ENCODE peak calls at places on chromosome 9, in six cellular contexts. C is tibial nerve, S is lower lobe of right lung, F is aorta, Y is HepG2, M is ovary. D is an unnamed sample.

GRCh38 chr9:78370991-78371390 is 74.1 kb downstream of the PSAT1 start:
- DNase-seq in C (no peak), S (no peak), F (no peak), Y (no peak), M (no peak), D (no peak)

GRCh38 chr9:120338340-120338739 is 241.6 kb downstream of the CDK5RAP2 start:
- DNase-seq in C (no peak), S (no peak), F (no peak), Y (no peak), M (no peak), D (no peak)

GRCh38 chr9:6171667-6172066 is 43.9 kb upstream of the IL33 start:
- DNase-seq in C (no peak), S (no peak), F (no peak), Y (no peak), M (no peak), D (no peak)

GRCh38 chr9:70044450-70045307 is 1.0 kb downstream of the MAMDC2 start:
- DNase-seq in C (no peak), S (no peak), F (no peak), Y (no peak), M (peak; percentile 55), D (no peak)

GRCh38 chr9:136303066-136303824 is 649 bp downstream of the CCDC187 start:
- DNase-seq in C (no peak), S (no peak), F (no peak), Y (no peak), M (no peak), D (no peak)

GRCh38 chr9:79623799-79624721 is 52.3 kb downstream of the TLE4 start:
- DNase-seq in C (no peak), S (peak; percentile 48), F (peak; percentile 43), Y (peak; percentile 4), M (no peak), D (no peak)

GRCh38 chr9:114119242-114120191 is 20.4 kb upstream of the KIF12 start:
- DNase-seq in C (no peak), S (no peak), F (no peak), Y (peak; percentile 89), M (no peak), D (no peak)

GRCh38 chr9:37667706-37668672 is 17.2 kb downstream of the FRMPD1 start:
- DNase-seq in C (no peak), S (no peak), F (no peak), Y (peak; percentile 9), M (no peak), D (no peak)

GRCh38 chr9:87651431-87651830 is 74.5 kb upstream of the CTSL start:
- DNase-seq in C (no peak), S (no peak), F (no peak), Y (no peak), M (no peak), D (no peak)

GRCh38 chr9:120413121-120414048 is 166.6 kb downstream of the CDK5RAP2 start:
- DNase-seq in C (no peak), S (no peak), F (no peak), Y (no peak), M (no peak), D (no peak)

GRCh38 chr9:32398207-32398606 is 13.8 kb downstream of the ACO1 start:
- DNase-seq in C (no peak), S (no peak), F (no peak), Y (no peak), M (no peak), D (no peak)

GRCh38 chr9:71115448-71115975 is 5.9 kb downstream of the TRPM3 start:
- DNase-seq in C (no peak), S (no peak), F (no peak), Y (no peak), M (no peak), D (no peak)

GRCh38 chr9:88011005-88011766 is 36.9 kb upstream of the CDK20 start:
- DNase-seq in C (no peak), S (no peak), F (no peak), Y (no peak), M (no peak), D (peak; percentile 6)

DNA sequence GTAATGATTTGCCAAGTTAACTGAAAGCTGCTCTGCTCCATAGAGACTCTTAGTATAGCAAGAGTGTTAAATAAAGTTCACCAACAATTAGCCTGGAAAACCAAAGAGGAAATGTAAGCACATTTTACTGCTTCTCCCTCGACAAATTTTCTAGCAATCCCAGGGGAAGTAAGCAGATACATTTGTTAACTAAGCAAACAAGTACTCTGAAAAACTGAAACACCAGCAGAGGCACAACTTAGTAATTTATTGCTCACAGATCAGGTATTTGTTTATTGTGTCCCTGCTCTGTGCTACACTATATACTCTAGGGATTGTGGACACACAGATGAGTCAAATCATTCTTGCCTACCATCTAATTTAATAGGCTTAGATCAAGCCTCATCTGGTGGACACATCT is 162.1 kb downstream of the GLIS3 start:
- DNase-seq in C (no peak), S (no peak), F (no peak), Y (no peak), M (no peak), D (peak; percentile 78)
- H3K4me3 ChIP-seq in C (no peak overlapping the region), S (no peak overlapping the region), F (no peak overlapping the region), Y (no peak overlapping the region), M (no peak overlapping the region), D (no peak overlapping the region)

GRCh38 chr9:129487307-129487657 is 133.6 kb downstream of the C9orf50 start:
- DNase-seq in C (no peak), S (no peak), F (no peak), Y (no peak), M (no peak), D (no peak)
- H3K4me1 ChIP-seq in C (peaks cover 94% of the 10 kb centered on the region), S (peaks cover 69% of the 10 kb centered on the region), F (no peaks in the 10 kb centered on the region), Y (peaks cover 82% of the 10 kb centered on the region), M (peaks cover 34% of the 10 kb centered on the region), D (peaks cover 67% of the 10 kb centered on the region)

DNA sequence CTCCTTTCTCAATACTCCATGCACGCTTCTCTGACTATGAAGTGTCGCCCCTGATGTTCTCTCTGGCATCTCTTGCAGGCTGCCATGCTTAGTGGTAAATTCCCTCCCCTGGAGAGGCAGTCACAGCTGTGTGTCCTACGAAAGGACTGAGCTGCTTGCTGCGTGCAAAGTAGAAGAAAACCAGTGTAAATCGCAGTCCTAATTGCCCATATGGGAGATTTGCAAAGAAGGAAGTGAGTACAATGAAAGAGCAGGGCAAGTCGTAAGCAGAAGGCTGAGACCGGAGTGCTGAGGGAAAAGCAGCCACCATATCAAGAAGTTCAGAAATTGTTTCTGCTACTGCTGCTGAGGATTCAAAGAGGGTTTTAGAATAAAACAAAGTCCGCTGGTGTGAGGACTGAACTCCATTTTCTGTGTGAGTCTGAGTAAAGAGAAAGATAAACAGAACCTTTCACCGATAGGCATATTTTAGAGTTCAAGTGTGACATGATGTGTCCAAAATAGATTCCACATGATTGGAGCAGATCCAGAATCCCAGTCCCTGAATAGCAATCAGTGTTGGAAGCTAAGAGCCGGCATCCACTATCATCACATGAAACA is 507.8 kb upstream of the MPDZ start:
- DNase-seq in C (no peak), S (no peak), F (no peak), Y (no peak), M (no peak), D (no peak)
- H3K4me3 ChIP-seq in C (peak overlapping the region; percentile 23), S (peak overlapping the region; percentile 17), F (peak overlapping the region; percentile 26), Y (no peak overlapping the region), M (no peak overlapping the region), D (no peak overlapping the region)

DNA sequence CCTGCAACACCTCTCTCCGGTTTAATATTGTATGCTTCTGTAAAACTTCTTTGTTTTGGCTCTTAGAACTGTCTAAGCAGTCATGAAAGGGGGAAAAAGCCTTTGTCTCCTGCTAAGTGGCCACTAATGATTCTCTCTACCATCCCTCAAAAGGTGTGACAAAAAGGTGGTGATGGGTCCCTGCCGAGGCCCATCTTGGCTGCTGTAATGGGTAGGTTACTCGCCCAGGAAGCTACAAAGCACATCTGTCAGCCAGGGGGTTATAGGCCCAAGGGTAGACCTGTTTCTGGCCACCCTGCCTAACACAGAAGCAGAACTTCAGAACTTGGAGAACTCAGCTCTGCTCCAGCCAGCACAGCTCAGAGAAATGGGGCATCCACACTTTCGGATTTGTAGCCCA is 1.6 kb downstream of the FAM219A start:
- DNase-seq in C (no peak), S (no peak), F (no peak), Y (no peak), M (no peak), D (no peak)
- H3K4me1 ChIP-seq in C (peaks cover 58% of the 10 kb centered on the region), S (peaks cover 27% of the 10 kb centered on the region), F (no peaks in the 10 kb centered on the region), Y (peaks cover 22% of the 10 kb centered on the region), M (peaks cover 5% of the 10 kb centered on the region), D (peaks cover 10% of the 10 kb centered on the region)

GRCh38 chr9:92483896-92484545 is 1.7 kb upstream of the ASPN start:
- DNase-seq in C (no peak), S (no peak), F (no peak), Y (no peak), M (no peak), D (peak; percentile 21)

GRCh38 chr9:92476962-92477361 is 5.3 kb downstream of the ASPN start:
- DNase-seq in C (no peak), S (no peak), F (no peak), Y (no peak), M (no peak), D (no peak)

GRCh38 chr9:92482336-92482735 is at the start of gene ASPN:
- DNase-seq in C (no peak), S (no peak), F (no peak), Y (no peak), M (no peak), D (no peak)

GRCh38 chr9:92481029-92481633 is 1.2 kb downstream of the ASPN start:
- DNase-seq in C (no peak), S (no peak), F (no peak), Y (no peak), M (no peak), D (no peak)

DNA sequence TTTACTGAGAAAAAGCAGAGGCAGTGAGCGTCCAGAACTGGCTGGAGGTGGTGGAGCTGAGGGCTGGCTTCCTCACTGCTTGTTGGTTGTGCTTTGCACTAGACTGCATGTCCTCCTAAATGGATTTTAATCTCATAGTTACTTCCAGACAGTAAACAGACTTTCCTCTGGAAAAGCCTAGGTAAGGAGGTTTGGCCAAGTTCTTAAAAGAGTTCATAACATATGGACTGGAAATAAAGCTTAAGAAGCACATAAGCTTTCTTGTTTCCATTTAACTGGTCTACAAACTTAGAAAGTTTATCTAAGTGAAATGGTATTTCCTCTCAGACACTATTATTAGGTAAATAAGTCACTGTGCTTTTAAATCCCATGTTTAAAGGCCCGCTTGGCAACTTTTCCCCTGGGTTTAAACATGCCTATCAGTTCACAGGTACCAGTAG is 2.0 kb downstream of the ASPN start:
- DNase-seq in C (no peak), S (no peak), F (no peak), Y (no peak), M (no peak), D (peak; percentile 28)
- H3K4me3 ChIP-seq in C (peak overlapping the region; percentile 16), S (no peak overlapping the region), F (peak overlapping the region; percentile 31), Y (no peak overlapping the region), M (peak overlapping the region; percentile 17), D (no peak overlapping the region)

GRCh38 chr9:13090588-13090987 is 188.9 kb downstream of the MPDZ start:
- DNase-seq in C (no peak), S (no peak), F (no peak), Y (no peak), M (no peak), D (no peak)

GRCh38 chr9:13095056-13095455 is 184.4 kb downstream of the MPDZ start:
- DNase-seq in C (no peak), S (no peak), F (no peak), Y (no peak), M (no peak), D (no peak)

GRCh38 chr9:13083973-13084528 is 195.4 kb downstream of the MPDZ start:
- DNase-seq in C (no peak), S (no peak), F (no peak), Y (no peak), M (no peak), D (no peak)

GRCh38 chr9:13088734-13089427 is 190.6 kb downstream of the MPDZ start:
- DNase-seq in C (no peak), S (no peak), F (peak; percentile 44), Y (peak; percentile 36), M (peak; percentile 15), D (peak; percentile 31)

GRCh38 chr9:13089721-13090120 is 189.8 kb downstream of the MPDZ start:
- DNase-seq in C (no peak), S (no peak), F (no peak), Y (no peak), M (no peak), D (no peak)
- H3K4me1 ChIP-seq in C (no peaks in the 10 kb centered on the region), S (no peaks in the 10 kb centered on the region), F (no peaks in the 10 kb centered on the region), Y (no peaks in the 10 kb centered on the region), M (no peaks in the 10 kb centered on the region), D (no peaks in the 10 kb centered on the region)

D was measured in SJSA1.